ENCODE peak calls at places on chromosomes 12 and 14, in nine cellular contexts. V is activated T-helper 1 cell treated with Interleukin-2 at 50 U/mL for 16 hours; K is AG10803; C is tibial artery; P is AG04450; L is germinal center; G is glutamatergic neuron; I is lower lobe of right lung; S is activated CD8-positive, alpha-beta memory T cell treated with anti-CD3 and anti-CD28 coated beads for 48 hours. W is an unnamed sample.

GRCh38 chr12:52794479-52795331 is 1.2 kb downstream of the KRT3 start:
- DNase-seq in C (no peak), I (no peak), V (no peak), S (no peak), P (no peak), G (no peak), L (no peak), K (peak), W (no peak)

GRCh38 chr12:1760566-1761382 is 59.6 kb upstream of the LRTM2 start:
- DNase-seq in G (no peak), L (no peak), S (no peak), P (no peak), V (no peak), K (peak), I (no peak), C (no peak), W (no peak)

GRCh38 chr12:60822601-60823000 is 1226.8 kb downstream of the SLC16A7 start:
- DNase-seq in S (no peak), G (no peak), C (no peak), P (no peak), K (no peak), I (no peak), V (no peak), L (no peak), W (no peak)

GRCh38 chr14:81432171-81432570 is 32.0 kb upstream of the STON2 start:
- DNase-seq in G (no peak), S (no peak), P (no peak), I (no peak), C (no peak), L (no peak), V (no peak), K (no peak), W (no peak)

GRCh38 chr14:78327426-78328210 is 157.4 kb downstream of the NRXN3 start:
- DNase-seq in S (no peak), K (no peak), C (no peak), I (no peak), V (no peak), P (no peak), L (no peak), G (no peak), W (no peak)

GRCh38 chr14:83007641-83008237 is 1474.1 kb upstream of the SEL1L start:
- DNase-seq in V (no peak), L (no peak), K (no peak), I (no peak), C (no peak), P (no peak), G (no peak), S (no peak), W (no peak)

GRCh38 chr14:95679148-95679547 is 7.1 kb upstream of the TCL1B start:
- DNase-seq in V (no peak), I (no peak), S (no peak), K (no peak), G (no peak), C (no peak), P (no peak), L (no peak), W (no peak)

GRCh38 chr12:115577401-115577800 is 700.1 kb downstream of the MED13L start:
- DNase-seq in K (no peak), G (no peak), P (no peak), L (no peak), S (no peak), I (no peak), V (no peak), C (no peak), W (no peak)

GRCh38 chr12:90250766-90251165 is 542.1 kb upstream of the ATP2B1 start:
- DNase-seq in I (no peak), L (no peak), V (no peak), S (no peak), K (peak), C (peak), P (no peak), G (no peak), W (no peak)

GRCh38 chr12:101927042-101927441 is 49.7 kb downstream of the DRAM1 start:
- DNase-seq in V (no peak), L (no peak), I (no peak), G (no peak), K (peak), C (no peak), S (no peak), P (peak), W (no peak)

GRCh38 chr12:50749459-50749882 is 14.4 kb upstream of the ATF1 start:
- DNase-seq in C (no peak), L (no peak), K (no peak), G (no peak), V (no peak), I (no peak), S (no peak), P (no peak), W (no peak)

GRCh38 chr14:46054526-46054925 is 597.1 kb downstream of the RPL10L start:
- DNase-seq in L (no peak), K (peak), S (no peak), I (no peak), C (no peak), G (no peak), P (peak), V (no peak), W (no peak)

GRCh38 chr14:52455291-52456088 is 96.8 kb downstream of the TXNDC16 start:
- DNase-seq in K (peak), V (no peak), P (peak), I (no peak), L (no peak), C (no peak), G (no peak), S (no peak), W (no peak)

GRCh38 chr12:89862511-89863331 is 154.1 kb upstream of the ATP2B1 start:
- DNase-seq in S (no peak), G (no peak), V (no peak), C (peak), I (no peak), K (peak), L (peak), P (no peak), W (no peak)

GRCh38 chr14:68986926-68987652 is 8.0 kb upstream of the ACTN1 start:
- DNase-seq in V (no peak), S (no peak), L (no peak), G (no peak), I (no peak), K (no peak), P (no peak), C (no peak), W (no peak)

GRCh38 chr14:40216976-40217375 is 784.7 kb upstream of the FBXO33 start:
- DNase-seq in L (no peak), S (no peak), C (no peak), K (no peak), I (no peak), G (no peak), P (no peak), V (no peak), W (no peak)

GRCh38 chr14:36521598-36522345 is 1.7 kb upstream of the NKX2-1 start:
- DNase-seq in V (no peak), K (no peak), S (no peak), G (peak), C (no peak), I (peak), L (no peak), P (no peak), W (peak)

GRCh38 chr14:91464615-91465205 is 45.4 kb downstream of the PPP4R3A start:
- DNase-seq in C (no peak), V (no peak), G (no peak), P (no peak), L (no peak), S (no peak), I (no peak), K (no peak), W (no peak)

GRCh38 chr14:68561531-68562007 is 231.3 kb downstream of the ZFP36L1 start:
- DNase-seq in C (no peak), V (no peak), L (no peak), K (peak), P (no peak), S (no peak), G (no peak), I (no peak), W (no peak)

GRCh38 chr12:54337854-54338650 is 13.1 kb downstream of the COPZ1 start:
- DNase-seq in I (no peak), S (no peak), V (no peak), L (no peak), C (no peak), P (no peak), K (no peak), G (no peak), W (no peak)

GRCh38 chr14:100252684-100253083 is 13.7 kb downstream of the YY1 start:
- DNase-seq in K (no peak), L (no peak), S (no peak), C (no peak), P (no peak), G (no peak), V (no peak), I (no peak), W (no peak)

GRCh38 chr12:92602930-92603623 is 99.7 kb upstream of the PLEKHG7 start:
- DNase-seq in L (no peak), P (no peak), K (no peak), C (no peak), S (no peak), V (no peak), G (no peak), I (no peak), W (no peak)

GRCh38 chr12:124321556-124322270 is 26.8 kb downstream of the RFLNA start:
- DNase-seq in S (no peak), I (no peak), V (no peak), P (no peak), L (no peak), G (no peak), K (peak), C (no peak), W (no peak)

GRCh38 chr12:130431176-130431575 is 93.5 kb downstream of the PIWIL1 start:
- DNase-seq in C (no peak), I (no peak), V (no peak), L (no peak), K (no peak), P (no peak), G (no peak), S (no peak), W (no peak)

GRCh38 chr12:65695077-65695865 is 129.0 kb upstream of the HMGA2 start:
- DNase-seq in S (no peak), L (no peak), G (no peak), P (peak), V (no peak), K (peak), I (peak), C (peak), W (no peak)

GRCh38 chr14:88289996-88290395 is 33.1 kb downstream of the KCNK10 start:
- DNase-seq in V (no peak), S (no peak), L (no peak), G (no peak), I (no peak), K (no peak), P (no peak), C (no peak), W (no peak)

GRCh38 chr14:58060898-58061297 is 91.1 kb downstream of the ARMH4 start:
- DNase-seq in I (no peak), G (no peak), C (no peak), K (no peak), P (no peak), S (no peak), V (no peak), L (no peak), W (no peak)

GRCh38 chr12:109544955-109545531 is 28.3 kb downstream of the MMAB start:
- DNase-seq in I (no peak), S (no peak), L (no peak), V (no peak), C (no peak), K (peak), P (no peak), G (no peak), W (no peak)

GRCh38 chr12:86801439-86801838 is 545.2 kb upstream of the MGAT4C start:
- DNase-seq in S (no peak), G (no peak), K (no peak), P (no peak), C (no peak), V (no peak), L (no peak), I (no peak), W (no peak)

GRCh38 chr14:61179776-61180398 is 101.3 kb downstream of the TMEM30B start:
- DNase-seq in C (no peak), G (no peak), I (no peak), K (peak), V (no peak), L (no peak), P (no peak), S (no peak), W (no peak)

GRCh38 chr14:99077844-99078236 is 194.2 kb downstream of the BCL11B start:
- DNase-seq in G (no peak), I (no peak), P (no peak), L (no peak), K (no peak), C (no peak), S (no peak), V (no peak), W (no peak)

GRCh38 chr14:100223332-100224171 is 15.4 kb upstream of the YY1 start:
- DNase-seq in V (no peak), S (no peak), L (no peak), P (no peak), K (no peak), C (no peak), I (no peak), G (no peak), W (no peak)

GRCh38 chr14:37170237-37170636 is 2.2 kb downstream of the SLC25A21 start:
- DNase-seq in I (no peak), G (no peak), S (no peak), P (no peak), V (no peak), K (no peak), C (no peak), L (no peak), W (no peak)

GRCh38 chr14:89750909-89751502 is 203.5 kb downstream of the EFCAB11 start:
- DNase-seq in C (no peak), L (no peak), P (no peak), I (no peak), G (no peak), S (no peak), K (no peak), V (no peak), W (no peak)

GRCh38 chr14:45868377-45868776 is 615.4 kb upstream of the MIS18BP1 start:
- DNase-seq in S (no peak), L (no peak), I (no peak), K (no peak), P (no peak), C (no peak), G (no peak), V (no peak), W (no peak)

GRCh38 chr12:110885152-110885840 is 35.1 kb downstream of the MYL2 start:
- DNase-seq in L (no peak), K (no peak), C (no peak), P (no peak), G (peak), V (no peak), S (no peak), I (no peak), W (peak)

GRCh38 chr12:120640840-120641833 is 711 bp downstream of the CABP1 start:
- DNase-seq in I (peak), S (no peak), V (peak), C (no peak), K (peak), P (no peak), G (peak), L (peak), W (peak)

GRCh38 chr14:85688024-85688423 is 158.1 kb downstream of the FLRT2 start:
- DNase-seq in C (no peak), P (no peak), I (no peak), G (no peak), K (peak), L (no peak), V (no peak), S (no peak), W (no peak)

GRCh38 chr12:64566882-64567517 is 43.3 kb upstream of the RASSF3 start:
- DNase-seq in S (no peak), V (no peak), P (no peak), I (no peak), C (no peak), G (peak), L (no peak), K (no peak), W (no peak)

W was measured in nephron progenitor cell.